ENCODE peak calls at places on chromosomes 16 and 17, in nine cellular contexts. P is nephron progenitor cell, D is astrocyte of the cerebellum, U is AG09309, F is ascending aorta, K is retinal pigment epithelial cell, Q is CD14-positive monocyte, C is B cell, N is PC-9. O is an unnamed sample.

GRCh38 chr16:11258553-11259287 is 2.7 kb upstream of the SOCS1 start:
- DNase-seq in P (no peak), D (no peak), U (no peak), F (peak; percentile 83), K (no peak), Q (no peak), C (peak; percentile 72), N (no peak), O (peak; percentile 81)

GRCh38 chr17:16917995-16918394 is 53.9 kb downstream of the TNFRSF13B start:
- DNase-seq in P (no peak), D (no peak), U (no peak), F (no peak), K (no peak), Q (no peak), C (no peak), N (no peak), O (no peak)

GRCh38 chr17:40980117-40980516 is 4.0 kb downstream of the KRT40 start:
- DNase-seq in P (no peak), D (no peak), U (no peak), F (no peak), K (no peak), Q (no peak), C (no peak), N (no peak), O (no peak)

GRCh38 chr17:83191388-83192160 is 112.2 kb downstream of the METRNL start:
- DNase-seq in P (peak; percentile 0), D (no peak), U (no peak), F (peak; percentile 63), K (no peak), Q (peak; percentile 37), C (no peak), N (no peak), O (no peak)

GRCh38 chr17:6574689-6575595 is 18.6 kb upstream of the PITPNM3 start:
- DNase-seq in P (peak; percentile 40), D (no peak), U (no peak), F (no peak), K (peak; percentile 48), Q (peak; percentile 82), C (peak; percentile 75), N (no peak), O (peak; percentile 81)

GRCh38 chr16:23953476-23953875 is 117.7 kb downstream of the PRKCB start:
- DNase-seq in P (no peak), D (no peak), U (no peak), F (no peak), K (no peak), Q (no peak), C (no peak), N (no peak), O (no peak)

GRCh38 chr16:67517661-67518423 is 10.8 kb upstream of the RIPOR1 start:
- DNase-seq in P (no peak), D (no peak), U (no peak), F (no peak), K (no peak), Q (no peak), C (peak; percentile 84), N (no peak), O (peak; percentile 57)

GRCh38 chr16:24753437-24753836 is 24.0 kb downstream of the TNRC6A start:
- DNase-seq in P (no peak), D (no peak), U (no peak), F (no peak), K (no peak), Q (no peak), C (no peak), N (no peak), O (no peak)

GRCh38 chr16:19001788-19002187 is 18.1 kb downstream of the TMC7 start:
- DNase-seq in P (no peak), D (peak; percentile 43), U (peak; percentile 91), F (peak; percentile 69), K (no peak), Q (no peak), C (no peak), N (no peak), O (no peak)

GRCh38 chr16:51719376-51719775 is 568.3 kb upstream of the SALL1 start:
- DNase-seq in P (no peak), D (no peak), U (no peak), F (no peak), K (no peak), Q (no peak), C (no peak), N (no peak), O (no peak)

GRCh38 chr16:30430428-30430970 is 669 bp upstream of the DCTPP1 start:
- DNase-seq in P (peak; percentile 32), D (no peak), U (no peak), F (no peak), K (no peak), Q (no peak), C (peak; percentile 38), N (peak; percentile 34), O (no peak)
- TF ChIP-seq CTCF in P (no peak), D (no peak), U (no peak), F (no peak), K (no peak), Q (peak; percentile 45), C (peak; percentile 29), N (peak; percentile 31), O (no peak)

DNA sequence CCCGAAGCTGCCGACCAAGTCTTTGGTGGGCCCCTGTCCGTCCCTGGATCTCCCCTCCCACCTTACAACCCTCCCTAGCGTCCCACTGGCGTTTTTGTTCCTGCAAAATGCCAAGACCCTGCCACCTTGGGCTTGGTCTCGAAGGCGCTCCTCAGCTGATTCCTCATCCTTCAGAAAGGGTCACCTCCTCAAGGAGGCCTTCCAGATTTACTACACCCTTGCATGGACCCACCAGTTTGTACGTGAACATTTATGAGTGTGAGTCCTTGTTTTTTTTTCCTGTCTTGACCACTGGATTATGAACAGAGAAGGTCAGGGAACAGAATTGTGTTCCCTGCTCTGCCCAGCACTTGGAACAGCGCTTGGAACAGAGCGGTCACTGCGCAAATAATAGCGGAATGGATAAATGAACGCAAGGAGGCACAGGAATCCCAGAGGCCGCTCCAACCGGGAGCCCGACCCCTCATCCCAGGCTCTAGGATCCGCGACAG is 895 bp upstream of the GFER start:
- DNase-seq in P (no peak), D (no peak), U (no peak), F (no peak), K (no peak), Q (no peak), C (no peak), N (no peak), O (no peak)
- TF ChIP-seq CTCF in P (no peak), D (no peak), U (no peak), F (no peak), K (no peak), Q (no peak), C (no peak), N (no peak), O (no peak)

GRCh38 chr17:42459256-42459982 is 741 bp downstream of the ATP6V0A1 start:
- DNase-seq in P (peak; percentile 31), D (no peak), U (no peak), F (peak; percentile 69), K (no peak), Q (no peak), C (no peak), N (peak; percentile 64), O (no peak)
- TF ChIP-seq CTCF in P (no peak), D (peak; percentile 50), U (peak; percentile 35), F (peak; percentile 12), K (peak; percentile 40), Q (peak; percentile 35), C (peak; percentile 6), N (peak; percentile 44), O (peak; percentile 55)

GRCh38 chr17:72077326-72077960 is 43.4 kb upstream of the SOX9 start:
- DNase-seq in P (no peak), D (no peak), U (no peak), F (no peak), K (no peak), Q (no peak), C (no peak), N (peak; percentile 55), O (no peak)
- TF ChIP-seq CTCF in P (no peak), D (no peak), U (no peak), F (no peak), K (peak; percentile 20), Q (no peak), C (no peak), N (no peak), O (no peak)

GRCh38 chr17:55820675-55821074 is 69.8 kb downstream of the PCTP start:
- DNase-seq in P (no peak), D (no peak), U (no peak), F (no peak), K (no peak), Q (no peak), C (no peak), N (no peak), O (no peak)

GRCh38 chr17:55830699-55831098 is 79.8 kb downstream of the PCTP start:
- DNase-seq in P (no peak), D (no peak), U (no peak), F (no peak), K (no peak), Q (no peak), C (no peak), N (no peak), O (no peak)

GRCh38 chr17:55830210-55830609 is 79.4 kb downstream of the PCTP start:
- DNase-seq in P (no peak), D (no peak), U (no peak), F (no peak), K (no peak), Q (no peak), C (no peak), N (no peak), O (no peak)

GRCh38 chr17:55825213-55825612 is 74.4 kb downstream of the PCTP start:
- DNase-seq in P (no peak), D (no peak), U (no peak), F (no peak), K (no peak), Q (no peak), C (no peak), N (no peak), O (no peak)
- TF ChIP-seq CTCF in P (no peak), D (peak; percentile 28), U (peak; percentile 6), F (no peak), K (no peak), Q (no peak), C (no peak), N (peak; percentile 57), O (no peak)

GRCh38 chr16:4683255-4684029 is 9.9 kb upstream of the NUDT16L1 start:
- DNase-seq in P (no peak), D (no peak), U (no peak), F (no peak), K (no peak), Q (no peak), C (no peak), N (no peak), O (no peak)
- TF ChIP-seq CTCF in P (peak; percentile 4), D (no peak), U (no peak), F (no peak), K (no peak), Q (peak; percentile 19), C (peak; percentile 5), N (no peak), O (no peak)

GRCh38 chr17:81589612-81590011 is 37.5 kb upstream of the FAAP100 start:
- DNase-seq in P (no peak), D (no peak), U (no peak), F (no peak), K (no peak), Q (no peak), C (no peak), N (no peak), O (no peak)
- TF ChIP-seq CTCF in P (no peak), D (no peak), U (no peak), F (no peak), K (no peak), Q (no peak), C (no peak), N (no peak), O (no peak)

GRCh38 chr17:61450641-61451537 is 1.3 kb upstream of the TBX4 start:
- DNase-seq in P (no peak), D (no peak), U (no peak), F (no peak), K (no peak), Q (no peak), C (peak; percentile 22), N (no peak), O (no peak)
- TF ChIP-seq CTCF in P (no peak), D (peak; percentile 13), U (no peak), F (no peak), K (no peak), Q (no peak), C (no peak), N (no peak), O (no peak)